ENCODE peak calls at places on chromosome 10, in eight cellular contexts. One of them, this sample, is unnamed.

GRCh38 chr10:34116780-34117179 is 698.3 kb downstream of the PARD3 start:
- DNase-seq in activated CD8-positive, alpha-beta T cell treated with anti-CD3 and anti-CD28 coated beads for 36 hours: no peak
- DNase-seq in HS-5: no peak
- DNase-seq in hepatocyte: peak; percentile 19
- DNase-seq in activated naive CD4-positive, alpha-beta T cell treated with anti-CD3 and anti-CD28 coated beads, Interleukin-2, amount 10 ng/mL, durations not matched to agents 7 days and 5 days: no peak
- DNase-seq in RWPE1: no peak
- DNase-seq in Daoy: no peak
- DNase-seq in nephron progenitor cell: no peak
- DNase-seq in this sample: no peak

GRCh38 chr10:35041502-35041879 is 48.6 kb downstream of the CUL2 start:
- DNase-seq in activated CD8-positive, alpha-beta T cell treated with anti-CD3 and anti-CD28 coated beads for 36 hours: no peak
- DNase-seq in HS-5: no peak
- DNase-seq in hepatocyte: no peak
- DNase-seq in activated naive CD4-positive, alpha-beta T cell treated with anti-CD3 and anti-CD28 coated beads, Interleukin-2, amount 10 ng/mL, durations not matched to agents 7 days and 5 days: no peak
- DNase-seq in RWPE1: no peak
- DNase-seq in Daoy: peak; percentile 11
- DNase-seq in nephron progenitor cell: no peak
- DNase-seq in this sample: no peak

GRCh38 chr10:50558368-50558767 is 65.4 kb downstream of the SGMS1 start:
- DNase-seq in activated CD8-positive, alpha-beta T cell treated with anti-CD3 and anti-CD28 coated beads for 36 hours: no peak
- DNase-seq in HS-5: no peak
- DNase-seq in hepatocyte: no peak
- DNase-seq in activated naive CD4-positive, alpha-beta T cell treated with anti-CD3 and anti-CD28 coated beads, Interleukin-2, amount 10 ng/mL, durations not matched to agents 7 days and 5 days: no peak
- DNase-seq in RWPE1: no peak
- DNase-seq in Daoy: no peak
- DNase-seq in nephron progenitor cell: no peak
- DNase-seq in this sample: no peak

GRCh38 chr10:119029613-119030420 is at the start of gene NANOS1:
- DNase-seq in activated CD8-positive, alpha-beta T cell treated with anti-CD3 and anti-CD28 coated beads for 36 hours: peak; percentile 18
- DNase-seq in HS-5: no peak
- DNase-seq in hepatocyte: peak; percentile 63
- DNase-seq in activated naive CD4-positive, alpha-beta T cell treated with anti-CD3 and anti-CD28 coated beads, Interleukin-2, amount 10 ng/mL, durations not matched to agents 7 days and 5 days: peak; percentile 55
- DNase-seq in RWPE1: no peak
- DNase-seq in Daoy: no peak
- DNase-seq in nephron progenitor cell: peak; percentile 56
- DNase-seq in this sample: no peak

GRCh38 chr10:72736176-72736795 is 44.3 kb downstream of the MCU start:
- DNase-seq in activated CD8-positive, alpha-beta T cell treated with anti-CD3 and anti-CD28 coated beads for 36 hours: no peak
- DNase-seq in HS-5: no peak
- DNase-seq in hepatocyte: peak; percentile 56
- DNase-seq in activated naive CD4-positive, alpha-beta T cell treated with anti-CD3 and anti-CD28 coated beads, Interleukin-2, amount 10 ng/mL, durations not matched to agents 7 days and 5 days: no peak
- DNase-seq in RWPE1: peak; percentile 38
- DNase-seq in Daoy: no peak
- DNase-seq in nephron progenitor cell: no peak
- DNase-seq in this sample: no peak

GRCh38 chr10:88986549-88987242 is 3.9 kb upstream of the FAS start:
- DNase-seq in activated CD8-positive, alpha-beta T cell treated with anti-CD3 and anti-CD28 coated beads for 36 hours: no peak
- DNase-seq in HS-5: no peak
- DNase-seq in hepatocyte: peak; percentile 65
- DNase-seq in activated naive CD4-positive, alpha-beta T cell treated with anti-CD3 and anti-CD28 coated beads, Interleukin-2, amount 10 ng/mL, durations not matched to agents 7 days and 5 days: no peak
- DNase-seq in RWPE1: peak; percentile 30
- DNase-seq in Daoy: peak; percentile 10
- DNase-seq in nephron progenitor cell: peak; percentile 18
- DNase-seq in this sample: no peak

GRCh38 chr10:25934673-25935139 is 677 bp downstream of the MYO3A start:
- DNase-seq in activated CD8-positive, alpha-beta T cell treated with anti-CD3 and anti-CD28 coated beads for 36 hours: peak; percentile 27
- DNase-seq in HS-5: no peak
- DNase-seq in hepatocyte: peak; percentile 71
- DNase-seq in activated naive CD4-positive, alpha-beta T cell treated with anti-CD3 and anti-CD28 coated beads, Interleukin-2, amount 10 ng/mL, durations not matched to agents 7 days and 5 days: peak; percentile 23
- DNase-seq in RWPE1: no peak
- DNase-seq in Daoy: peak; percentile 61
- DNase-seq in nephron progenitor cell: peak; percentile 68
- DNase-seq in this sample: no peak

GRCh38 chr10:17147884-17148494 is 18.4 kb upstream of the CUBN start:
- DNase-seq in activated CD8-positive, alpha-beta T cell treated with anti-CD3 and anti-CD28 coated beads for 36 hours: no peak
- DNase-seq in HS-5: no peak
- DNase-seq in hepatocyte: peak; percentile 80
- DNase-seq in activated naive CD4-positive, alpha-beta T cell treated with anti-CD3 and anti-CD28 coated beads, Interleukin-2, amount 10 ng/mL, durations not matched to agents 7 days and 5 days: no peak
- DNase-seq in RWPE1: no peak
- DNase-seq in Daoy: no peak
- DNase-seq in nephron progenitor cell: peak; percentile 16
- DNase-seq in this sample: no peak

GRCh38 chr10:107915277-107915634 is 750.8 kb upstream of the SORCS1 start:
- DNase-seq in activated CD8-positive, alpha-beta T cell treated with anti-CD3 and anti-CD28 coated beads for 36 hours: no peak
- DNase-seq in HS-5: no peak
- DNase-seq in hepatocyte: peak; percentile 41
- DNase-seq in activated naive CD4-positive, alpha-beta T cell treated with anti-CD3 and anti-CD28 coated beads, Interleukin-2, amount 10 ng/mL, durations not matched to agents 7 days and 5 days: no peak
- DNase-seq in RWPE1: no peak
- DNase-seq in Daoy: no peak
- DNase-seq in nephron progenitor cell: no peak
- DNase-seq in this sample: no peak

This sample was measured in AG04449.